ENCODE peak calls at places on chromosomes 11 and 22, in nine cellular contexts. E, K, R, A, Y, O, M, X and B are unnamed samples.

GRCh38 chr11:129862123-129862522 is 33.3 kb downstream of the NFRKB start:
- DNase-seq in A (no peak), Y (no peak), M (no peak), R (no peak), E (no peak), O (no peak), K (no peak), X (no peak), B (no peak)

GRCh38 chr11:116052603-116053537 is 548.7 kb upstream of the CADM1 start:
- DNase-seq in R (no peak), A (no peak), M (no peak), E (no peak), X (no peak), K (no peak), O (no peak), Y (no peak), B (no peak)

GRCh38 chr22:45216133-45217003 is 24.3 kb downstream of the KIAA0930 start:
- DNase-seq in K (no peak), E (no peak), R (no peak), A (no peak), M (no peak), Y (no peak), X (no peak), O (no peak), B (peak)

GRCh38 chr22:42962295-42963230 is 52.4 kb downstream of the PACSIN2 start:
- DNase-seq in O (no peak), Y (no peak), R (no peak), M (no peak), X (no peak), K (no peak), A (no peak), E (no peak), B (no peak)

GRCh38 chr11:73266644-73267015 is 5.5 kb upstream of the P2RY6 start:
- DNase-seq in Y (no peak), E (no peak), K (no peak), M (no peak), A (no peak), R (no peak), O (no peak), X (no peak), B (no peak)

GRCh38 chr11:121449626-121450025 is 2.5 kb upstream of the SORL1 start:
- DNase-seq in X (no peak), M (no peak), Y (no peak), O (no peak), A (no peak), R (no peak), E (no peak), K (no peak), B (no peak)

GRCh38 chr11:57426439-57426753 is 525 bp downstream of the SLC43A3 start:
- DNase-seq in A (no peak), O (no peak), M (no peak), R (peak), E (no peak), Y (no peak), X (no peak), K (no peak), B (no peak)

GRCh38 chr11:117750916-117751773 is 45.9 kb downstream of the DSCAML1 start:
- DNase-seq in X (peak), R (no peak), Y (no peak), A (no peak), E (no peak), M (no peak), K (no peak), O (no peak), B (no peak)

GRCh38 chr11:44661311-44661717 is 65.4 kb upstream of the TSPAN18 start:
- DNase-seq in R (no peak), Y (no peak), M (no peak), K (no peak), X (no peak), E (no peak), O (no peak), A (no peak), B (no peak)

GRCh38 chr11:17298302-17298701 is 21.8 kb downstream of the NUCB2 start:
- DNase-seq in R (no peak), O (no peak), A (no peak), Y (no peak), X (no peak), K (no peak), E (no peak), M (no peak), B (no peak)

GRCh38 chr11:72343159-72343756 is 91.1 kb downstream of the CLPB start:
- DNase-seq in X (no peak), O (no peak), R (no peak), E (no peak), K (no peak), A (no peak), M (peak), Y (no peak), B (no peak)